ENCODE peak calls at places on chromosomes 2 and 18, in six cellular contexts. E is naive thymus-derived CD4-positive, alpha-beta T cell; F is tibial artery; Y is DND-41; T is CD4-positive, CD25-positive, alpha-beta regulatory T cell; A is mammary epithelial cell. R is an unnamed sample. For H3K4me1, the result is how much of the 10 kb centered on the place peaks cover.

GRCh38 chr2:178345951-178346350 is 105.0 kb downstream of the PRKRA start:
- DNase-seq in E (no peak), F (no peak), Y (no peak), T (no peak), A (no peak), R (no peak)

GRCh38 chr2:75099521-75099922 is 99.8 kb downstream of the TACR1 start:
- DNase-seq in E (no peak), F (no peak), Y (no peak), T (no peak), A (peak), R (no peak)

GRCh38 chr2:26582890-26583289 is 58.3 kb downstream of the CIB4 start:
- DNase-seq in E (no peak), F (no peak), Y (no peak), T (no peak), A (no peak), R (no peak)

GRCh38 chr2:102735431-102736130 is 26.2 kb upstream of the TMEM182 start:
- DNase-seq in E (no peak), F (no peak), Y (no peak), T (no peak), A (no peak), R (no peak)

GRCh38 chr2:204470178-204470620 is 75.1 kb upstream of the PARD3B start:
- DNase-seq in E (no peak), F (no peak), Y (no peak), T (no peak), A (no peak), R (no peak)

GRCh38 chr2:225993430-225993829 is 593.9 kb downstream of the NYAP2 start:
- DNase-seq in E (no peak), F (no peak), Y (no peak), T (no peak), A (peak), R (no peak)

GRCh38 chr2:196808281-196808680 is 874 bp downstream of the C2orf66 start:
- DNase-seq in E (no peak), F (no peak), Y (no peak), T (no peak), A (no peak), R (no peak)

GRCh38 chr2:62410926-62411456 is 95.0 kb downstream of the TMEM17 start:
- DNase-seq in E (no peak), F (no peak), Y (no peak), T (no peak), A (peak), R (no peak)

GRCh38 chr2:186254759-186255158 is 231.3 kb upstream of the ZC3H15 start:
- DNase-seq in E (no peak), F (no peak), Y (no peak), T (no peak), A (no peak), R (no peak)

GRCh38 chr2:109474319-109474825 is 139.4 kb downstream of the SEPTIN10 start:
- DNase-seq in E (no peak), F (no peak), Y (no peak), T (no peak), A (no peak), R (no peak)

GRCh38 chr18:61738042-61738441 is 154.8 kb downstream of the RNF152 start:
- DNase-seq in E (no peak), F (peak), Y (no peak), T (no peak), A (no peak), R (no peak)

GRCh38 chr2:61558160-61558559 is 20.0 kb upstream of the XPO1 start:
- DNase-seq in E (no peak), F (no peak), Y (no peak), T (no peak), A (no peak), R (no peak)

GRCh38 chr2:178101321-178102079 is 10.7 kb upstream of the RBM45 start:
- DNase-seq in E (no peak), F (no peak), Y (no peak), T (no peak), A (peak), R (no peak)

GRCh38 chr2:11682590-11682915 is 12.6 kb upstream of the NTSR2 start:
- DNase-seq in E (no peak), F (no peak), Y (no peak), T (no peak), A (no peak), R (no peak)

GRCh38 chr18:48358868-48359267 is 50.3 kb downstream of the ZBTB7C start:
- DNase-seq in E (no peak), F (no peak), Y (no peak), T (no peak), A (no peak), R (no peak)

GRCh38 chr18:77090546-77091200 is 41.9 kb downstream of the MBP start:
- DNase-seq in E (no peak), F (no peak), Y (no peak), T (no peak), A (no peak), R (no peak)

GRCh38 chr2:236121546-236121945 is 46.6 kb downstream of the GBX2 start:
- DNase-seq in E (no peak), F (no peak), Y (no peak), T (no peak), A (peak), R (no peak)

GRCh38 chr2:43174368-43175186 is 51.8 kb downstream of the ZFP36L2 start:
- DNase-seq in E (peak), F (peak), Y (no peak), T (peak), A (no peak), R (peak)

GRCh38 chr2:31049913-31050588 is 88.2 kb downstream of the GALNT14 start:
- DNase-seq in E (no peak), F (no peak), Y (no peak), T (no peak), A (no peak), R (no peak)

GRCh38 chr2:239829326-239829725 is 195.8 kb downstream of the NDUFA10 start:
- DNase-seq in E (no peak), F (no peak), Y (no peak), T (no peak), A (no peak), R (no peak)

GRCh38 chr2:113406114-113406513 is 31.4 kb upstream of the ZNG1B start:
- DNase-seq in E (no peak), F (no peak), Y (no peak), T (no peak), A (no peak), R (no peak)
- H3K4me3 ChIP-seq in E (no peak), F (no peak), Y (no peak), T (no peak), A (no peak), R (no peak)

DNA sequence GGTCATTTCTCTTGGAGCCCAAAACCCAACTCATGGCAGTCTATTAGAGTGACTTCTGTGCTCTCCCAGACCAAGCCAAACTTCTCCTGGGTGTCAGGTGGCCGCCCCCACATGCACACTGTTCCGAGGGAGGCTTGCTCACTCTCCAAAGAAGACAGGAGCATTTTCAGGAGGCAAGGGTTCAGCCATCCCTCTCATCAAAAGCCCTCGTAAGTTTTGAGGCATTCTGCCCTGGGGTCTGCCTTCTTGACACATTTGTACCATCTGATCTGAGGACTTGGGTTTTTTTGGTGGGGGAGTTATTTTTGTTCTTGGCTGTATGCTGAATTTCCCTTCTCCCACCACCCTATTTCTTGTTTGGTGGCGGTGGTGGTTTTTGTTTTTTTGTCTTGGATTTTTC is 255.9 kb downstream of the CYP26B1 start:
- DNase-seq in E (no peak), F (no peak), Y (no peak), T (no peak), A (no peak), R (no peak)
- H3K4me1 ChIP-seq in E (under half), F (under half), Y (under half), T (under half), A (under half), R (under half)

GRCh38 chr2:71700041-71700879 is 246.9 kb downstream of the DYSF start:
- DNase-seq in E (no peak), F (no peak), Y (no peak), T (no peak), A (no peak), R (no peak)
- H3K27ac ChIP-seq in E (no peak), F (peak), Y (no peak), T (no peak), A (no peak), R (no peak)

GRCh38 chr18:36188912-36189311 is 1.6 kb downstream of the MOCOS start:
- DNase-seq in E (no peak), F (no peak), Y (no peak), T (no peak), A (no peak), R (no peak)
- H3K4me3 ChIP-seq in E (no peak), F (no peak), Y (no peak), T (no peak), A (no peak), R (no peak)

GRCh38 chr2:221100467-221101089 is 471.5 kb downstream of the EPHA4 start:
- DNase-seq in E (no peak), F (no peak), Y (no peak), T (no peak), A (no peak), R (no peak)

GRCh38 chr2:221097568-221097915 is 474.6 kb downstream of the EPHA4 start:
- DNase-seq in E (no peak), F (no peak), Y (no peak), T (no peak), A (peak), R (no peak)

GRCh38 chr2:221097949-221098348 is 474.2 kb downstream of the EPHA4 start:
- DNase-seq in E (no peak), F (no peak), Y (no peak), T (no peak), A (no peak), R (no peak)

GRCh38 chr2:221096651-221097567 is 475.2 kb downstream of the EPHA4 start:
- DNase-seq in E (no peak), F (no peak), Y (no peak), T (no peak), A (peak), R (no peak)

DNA sequence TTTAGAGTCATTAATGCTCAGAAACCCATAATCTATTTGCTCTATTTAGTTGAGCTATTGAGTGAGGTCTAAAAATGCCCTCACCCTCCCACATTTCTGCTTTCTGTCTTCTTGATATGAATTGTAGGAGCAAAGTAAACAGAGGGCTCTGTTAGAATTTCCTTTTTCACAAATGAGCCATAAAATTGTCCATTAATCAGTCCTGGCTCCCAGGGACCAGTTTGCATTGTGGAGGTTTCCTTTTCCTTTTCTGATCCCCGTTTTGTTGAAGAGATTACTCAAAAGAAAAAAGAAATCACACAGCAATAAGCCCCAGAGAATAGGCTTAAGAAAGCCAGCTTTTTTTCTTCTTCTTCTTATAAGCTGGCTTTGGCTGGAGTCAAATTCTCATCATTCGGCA is 476.7 kb downstream of the EPHA4 start:
- DNase-seq in E (no peak), F (no peak), Y (no peak), T (no peak), A (no peak), R (no peak)
- H3K4me1 ChIP-seq in E (under half), F (under half), Y (under half), T (under half), A (under half), R (under half)

R was measured in CD4-positive, alpha-beta memory T cell.